ENCODE peak calls at places on chromosome 5, in nine cellular contexts. G is NK-92 treated with Interleukin-12 subunit alpha and Interleukin-12 subunit beta, amount 100 ng/mL, for 24 hours; O is RWPE2; A is IMR-90; H is tibial artery; S is spleen; V is stimulated activated CD8-positive, alpha-beta memory T cell treated with anti-CD3 and anti-CD28 coated beads, Interleukin-15, amount 100 ng/mL, for 4 hours; Y is Calu3; N is activated CD4-positive, alpha-beta memory T cell treated with anti-CD3 and anti-CD28 coated beads for 36 hours. Q is an unnamed sample.

GRCh38 chr5:146906803-146907202 is 28.2 kb upstream of the PPP2R2B start:
- DNase-seq in G (no peak), O (no peak), A (no peak), H (no peak), S (no peak), V (no peak), Y (peak), N (no peak), Q (peak)

GRCh38 chr5:78648359-78649219 is at the start of gene LHFPL2:
- DNase-seq in G (no peak), O (peak), A (peak), H (peak), S (peak), V (no peak), Y (peak), N (peak), Q (peak)

GRCh38 chr5:159805021-159805420 is 111.3 kb upstream of the ADRA1B start:
- DNase-seq in G (no peak), O (no peak), A (no peak), H (peak), S (no peak), V (no peak), Y (no peak), N (no peak), Q (no peak)

GRCh38 chr5:11573140-11573800 is 331.0 kb downstream of the CTNND2 start:
- DNase-seq in G (no peak), O (no peak), A (no peak), H (no peak), S (no peak), V (no peak), Y (no peak), N (no peak), Q (no peak)

GRCh38 chr5:143673676-143674468 is 138.1 kb upstream of the HMHB1 start:
- DNase-seq in G (no peak), O (no peak), A (no peak), H (no peak), S (no peak), V (no peak), Y (no peak), N (no peak), Q (no peak)

GRCh38 chr5:172334196-172334595 is 50.6 kb upstream of the UBTD2 start:
- DNase-seq in G (no peak), O (no peak), A (no peak), H (no peak), S (no peak), V (no peak), Y (no peak), N (peak), Q (no peak)

GRCh38 chr5:137361275-137361674 is 137.9 kb downstream of the SPOCK1 start:
- DNase-seq in G (no peak), O (no peak), A (peak), H (no peak), S (no peak), V (no peak), Y (no peak), N (no peak), Q (no peak)

GRCh38 chr5:56670916-56671315 is 144.4 kb upstream of the MAP3K1 start:
- DNase-seq in G (no peak), O (no peak), A (peak), H (no peak), S (no peak), V (no peak), Y (no peak), N (no peak), Q (no peak)

GRCh38 chr5:54295658-54296276 is 14.6 kb downstream of the ARL15 start:
- DNase-seq in G (no peak), O (no peak), A (no peak), H (no peak), S (no peak), V (no peak), Y (no peak), N (no peak), Q (no peak)

GRCh38 chr5:72347801-72348305 is 27.7 kb downstream of the PTCD2 start:
- DNase-seq in G (no peak), O (no peak), A (peak), H (no peak), S (no peak), V (no peak), Y (no peak), N (peak), Q (no peak)

GRCh38 chr5:116685069-116685468 is 110.4 kb upstream of the SEMA6A start:
- DNase-seq in G (no peak), O (no peak), A (no peak), H (no peak), S (no peak), V (no peak), Y (no peak), N (no peak), Q (no peak)

GRCh38 chr5:151213803-151214613 is 9.9 kb downstream of the CCDC69 start:
- DNase-seq in G (peak), O (peak), A (no peak), H (peak), S (peak), V (peak), Y (no peak), N (peak), Q (peak)

GRCh38 chr5:169389318-169389717 is 88.4 kb upstream of the SLIT3 start:
- DNase-seq in G (no peak), O (no peak), A (no peak), H (no peak), S (no peak), V (no peak), Y (no peak), N (no peak), Q (no peak)

Q was measured in cerebellar cortex.